ENCODE peak calls at places on chromosomes 11 and 22, in eight cellular contexts. I is sigmoid colon, H is A549, U is GM12878, W is K562, P is SK-N-SH, D is transverse colon, Q is upper lobe of left lung. G is an unnamed sample.

GRCh38 chr11:115963170-115963569 is 459.0 kb upstream of the CADM1 start:
- DNase-seq in Q (no peak), D (no peak), U (no peak), H (no peak), I (no peak), W (no peak), P (no peak), G (no peak)

GRCh38 chr11:120306519-120307242 is 18.4 kb upstream of the TLCD5 start:
- DNase-seq in I (no peak), P (no peak), Q (no peak), U (no peak), D (peak), H (peak), W (peak), G (no peak)

GRCh38 chr11:135006800-135007199 is 594.8 kb upstream of the B3GAT1 start:
- DNase-seq in I (no peak), P (peak), H (no peak), D (no peak), W (no peak), Q (no peak), U (no peak), G (no peak)

GRCh38 chr11:44418438-44418795 is 108.5 kb upstream of the ALX4 start:
- DNase-seq in D (no peak), W (no peak), P (no peak), U (no peak), H (no peak), I (no peak), Q (no peak), G (no peak)

GRCh38 chr11:61133145-61133544 is 28.1 kb downstream of the VPS37C start:
- DNase-seq in H (no peak), D (no peak), U (no peak), Q (no peak), P (no peak), W (no peak), I (peak), G (no peak)

GRCh38 chr11:133663586-133663985 is 131.3 kb upstream of the OPCML start:
- DNase-seq in Q (no peak), P (no peak), H (no peak), I (no peak), W (no peak), U (no peak), D (no peak), G (no peak)

GRCh38 chr22:46849951-46850350 is 87.5 kb downstream of the TBC1D22A start:
- DNase-seq in W (no peak), H (no peak), U (no peak), D (no peak), Q (no peak), I (no peak), P (no peak), G (no peak)

GRCh38 chr11:4025957-4026324 is 68.7 kb upstream of the RRM1 start:
- DNase-seq in H (no peak), I (no peak), W (no peak), Q (no peak), U (no peak), P (peak), D (no peak), G (no peak)

GRCh38 chr11:10304495-10305261 is at the start of gene ADM:
- DNase-seq in D (peak), P (peak), Q (peak), U (no peak), I (peak), W (peak), H (peak), G (peak)
- TF ChIP-seq EP300 in D (no peak), P (peak), Q (no peak), U (no peak), I (no peak), W (no peak), H (no peak), G (no peak)

GRCh38 chr11:57641011-57641410 is 8.7 kb downstream of the YPEL4 start:
- DNase-seq in Q (no peak), U (no peak), D (no peak), W (peak), I (peak), H (peak), P (no peak), G (no peak)
- TF ChIP-seq EP300 in Q (no peak), U (no peak), D (no peak), W (no peak), I (no peak), H (no peak), P (no peak), G (no peak)

GRCh38 chr11:473415-473814 is 23.3 kb downstream of the PTDSS2 start:
- DNase-seq in I (no peak), P (peak), U (no peak), Q (peak), W (no peak), D (no peak), H (no peak), G (no peak)

GRCh38 chr11:473975-474785 is 24.1 kb downstream of the PTDSS2 start:
- DNase-seq in D (no peak), I (no peak), P (no peak), U (no peak), Q (peak), W (no peak), H (no peak), G (no peak)

GRCh38 chr11:471468-472145 is 21.5 kb downstream of the PTDSS2 start:
- DNase-seq in U (no peak), P (no peak), I (no peak), H (no peak), D (no peak), Q (peak), W (no peak), G (no peak)

GRCh38 chr11:472272-472671 is 22.2 kb downstream of the PTDSS2 start:
- DNase-seq in I (no peak), D (no peak), Q (peak), P (peak), W (no peak), H (no peak), U (no peak), G (no peak)

DNA sequence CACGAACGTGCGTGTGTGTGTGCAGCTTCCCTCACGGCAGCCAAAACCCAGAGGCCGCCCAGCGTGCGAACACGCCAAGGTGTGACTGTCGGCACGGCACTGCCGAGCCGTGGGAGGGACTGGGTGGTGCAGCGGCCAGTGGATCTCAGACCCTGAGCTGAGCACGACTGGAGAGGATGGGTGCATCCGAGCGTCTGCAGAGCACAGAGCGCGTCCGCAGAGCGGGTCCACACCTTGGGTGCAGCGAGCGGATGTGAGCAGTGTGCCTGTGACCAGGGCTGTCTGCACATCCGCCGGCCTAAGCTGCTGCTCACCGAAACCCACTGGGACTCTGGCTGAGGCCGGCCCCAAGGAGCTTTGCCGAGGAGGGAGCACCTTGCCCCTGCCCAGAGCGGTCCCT is 22.7 kb downstream of the PTDSS2 start:
- DNase-seq in I (no peak), H (no peak), U (no peak), P (peak), W (no peak), Q (peak), D (no peak), G (no peak)
- TF ChIP-seq EP300 in I (no peak), H (no peak), U (no peak), P (no peak), W (no peak), Q (no peak), D (no peak), G (no peak)

GRCh38 chr11:12529041-12529440 is 145.2 kb upstream of the TEAD1 start:
- DNase-seq in H (no peak), P (no peak), W (no peak), D (no peak), U (no peak), Q (no peak), I (no peak), G (no peak)

GRCh38 chr11:12529793-12530192 is 144.4 kb upstream of the TEAD1 start:
- DNase-seq in W (no peak), U (no peak), P (no peak), Q (no peak), H (no peak), D (no peak), I (no peak), G (no peak)

GRCh38 chr11:12532580-12532979 is 141.6 kb upstream of the TEAD1 start:
- DNase-seq in H (no peak), I (no peak), U (no peak), W (no peak), Q (no peak), D (no peak), P (no peak), G (no peak)

GRCh38 chr11:12531681-12532080 is 142.5 kb upstream of the TEAD1 start:
- DNase-seq in U (no peak), W (no peak), Q (no peak), I (peak), P (no peak), D (no peak), H (no peak), G (no peak)

GRCh38 chr11:12531020-12531419 is 143.2 kb upstream of the TEAD1 start:
- DNase-seq in P (peak), I (peak), W (no peak), U (no peak), Q (no peak), D (no peak), H (no peak), G (no peak)
- TF ChIP-seq EP300 in P (no peak), I (no peak), W (no peak), U (no peak), Q (no peak), D (no peak), H (no peak), G (no peak)

DNA sequence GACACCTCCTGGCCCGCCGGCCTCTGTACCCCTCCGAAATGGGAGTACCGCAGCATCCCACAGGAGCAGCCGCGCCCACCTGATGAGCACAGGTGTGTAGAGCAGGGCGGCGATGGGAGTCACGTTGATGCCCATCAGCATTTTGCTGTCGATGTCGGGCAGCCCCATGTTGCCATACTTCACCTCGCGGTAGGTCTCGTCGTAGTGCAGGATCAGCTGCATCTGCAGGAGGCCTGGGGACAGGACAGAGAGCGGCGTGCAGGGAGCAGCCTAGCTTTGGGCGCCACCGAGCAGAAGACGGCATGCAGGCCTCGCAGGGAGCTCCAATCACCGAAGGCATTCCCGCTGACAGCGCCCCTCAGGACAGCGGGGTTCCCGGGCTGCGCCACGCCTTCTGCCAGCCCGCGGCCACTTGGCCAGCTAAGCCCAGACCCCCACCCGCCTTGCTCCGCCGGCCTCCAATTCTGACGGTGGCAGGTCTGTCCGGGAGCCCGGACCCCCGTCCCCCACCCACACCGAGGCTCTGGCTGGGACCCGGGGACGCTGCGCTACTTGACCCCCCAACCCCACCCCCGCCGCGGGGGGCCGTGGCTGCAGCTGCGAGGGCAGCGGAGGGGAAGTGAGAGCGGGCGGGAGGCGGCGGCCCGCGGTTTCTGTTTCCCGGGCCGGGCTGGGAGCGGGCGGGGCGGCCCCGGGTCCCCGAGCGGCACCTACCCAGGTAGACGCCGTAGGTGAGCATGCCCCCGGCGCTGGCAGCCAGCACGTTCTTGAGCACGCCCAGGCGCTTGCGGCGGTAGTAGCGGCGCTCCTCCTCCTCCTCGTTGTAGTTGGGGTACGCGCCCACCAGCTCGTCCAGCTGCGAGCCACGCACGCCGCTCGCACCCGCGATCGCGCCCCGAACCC is 703 bp downstream of the UNC93B1 start:
- DNase-seq in Q (peak), H (peak), U (no peak), D (peak), I (no peak), W (peak), P (peak), G (no peak)
- TF ChIP-seq EP300 in Q (no peak), H (no peak), U (no peak), D (no peak), I (no peak), W (no peak), P (no peak), G (no peak)

DNA sequence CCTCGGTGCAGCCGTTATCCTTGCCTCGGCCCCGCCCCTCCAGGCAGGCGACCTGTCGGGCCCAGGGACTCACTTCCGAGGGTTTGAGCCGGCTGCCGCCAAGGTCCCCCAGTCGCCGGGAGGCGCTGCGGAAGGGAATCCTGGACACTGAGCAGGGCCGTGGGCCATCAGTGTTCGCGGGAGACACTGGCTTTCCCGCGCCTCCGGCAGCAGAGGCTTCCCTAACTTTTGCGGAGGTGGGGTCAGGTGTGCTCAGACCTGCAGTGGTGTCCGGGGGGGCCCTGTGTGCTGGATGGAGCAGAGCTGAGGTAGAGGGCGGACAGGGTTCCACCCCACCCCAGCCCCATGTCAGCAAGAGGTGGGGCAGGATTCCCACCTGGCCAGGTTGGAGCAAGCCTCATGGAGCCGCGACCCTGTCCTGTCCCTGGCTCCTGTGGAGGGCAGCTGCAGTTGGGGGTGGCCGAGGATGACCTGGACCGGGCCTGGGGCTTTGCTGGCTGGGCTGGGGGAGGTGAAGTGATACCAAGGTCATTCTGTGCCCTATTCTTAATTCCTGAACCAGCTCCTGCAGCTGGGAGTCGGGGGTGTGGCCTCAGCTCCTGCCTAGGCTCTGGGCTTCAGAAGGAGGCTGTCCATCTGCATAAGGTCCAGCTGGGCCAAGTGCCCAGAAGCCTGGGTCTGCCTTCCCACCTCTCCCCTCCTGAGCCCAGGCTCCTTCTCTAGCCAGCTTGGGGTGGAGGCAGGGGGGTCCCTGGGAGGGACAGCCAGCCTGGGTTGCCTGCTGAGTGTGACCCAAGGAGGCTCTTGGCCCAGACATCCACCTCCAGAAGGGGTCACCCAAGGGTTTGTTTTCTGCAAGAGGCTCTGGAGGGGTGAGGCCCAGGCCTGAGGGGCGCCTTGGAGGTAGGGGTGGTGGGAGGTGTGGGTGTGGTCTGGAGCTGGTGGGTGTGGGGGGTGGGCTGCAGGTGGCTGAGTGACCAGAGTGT is 8.4 kb downstream of the TSPAN4 start:
- DNase-seq in W (peak), D (no peak), I (no peak), P (peak), H (no peak), Q (peak), U (no peak), G (peak)
- TF ChIP-seq EP300 in W (no peak), D (no peak), I (no peak), P (no peak), H (no peak), Q (no peak), U (no peak), G (no peak)

DNA sequence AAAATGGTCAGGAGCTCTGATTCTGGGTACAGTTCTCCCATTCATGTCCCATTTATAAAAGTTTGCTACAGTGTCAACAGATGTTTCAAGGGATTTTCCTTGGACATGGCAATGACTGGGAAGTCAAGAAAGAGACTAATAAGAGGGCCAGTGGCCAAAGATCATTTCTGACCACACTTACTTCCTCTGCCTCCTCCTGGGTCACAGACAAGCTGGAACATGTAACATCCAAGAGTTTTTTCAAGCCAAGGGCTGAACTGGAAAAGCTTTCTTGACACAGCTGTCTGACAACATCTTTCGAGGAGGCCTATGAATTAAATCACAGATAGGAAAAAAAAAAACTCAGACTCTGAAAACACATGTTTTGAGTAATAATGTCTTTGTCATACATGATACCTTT is 8.7 kb downstream of the COMMD9 start:
- DNase-seq in I (no peak), Q (no peak), U (no peak), H (no peak), W (no peak), D (no peak), P (no peak), G (no peak)
- TF ChIP-seq EP300 in I (no peak), Q (no peak), U (no peak), H (no peak), W (no peak), D (no peak), P (no peak), G (no peak)

GRCh38 chr22:39638958-39639357 is 68.4 kb downstream of the CACNA1I start:
- DNase-seq in D (no peak), W (no peak), H (no peak), Q (no peak), P (no peak), U (no peak), I (no peak), G (no peak)

GRCh38 chr22:39646614-39647210 is 76.2 kb downstream of the CACNA1I start:
- DNase-seq in Q (no peak), I (no peak), U (no peak), P (no peak), H (no peak), W (no peak), D (no peak), G (no peak)

GRCh38 chr22:39645532-39645931 is 75.0 kb downstream of the CACNA1I start:
- DNase-seq in U (no peak), W (no peak), H (no peak), P (peak), Q (no peak), D (no peak), I (no peak), G (no peak)

GRCh38 chr22:39643311-39644083 is 72.9 kb downstream of the CACNA1I start:
- DNase-seq in U (no peak), H (no peak), Q (no peak), W (no peak), P (no peak), I (no peak), D (no peak), G (no peak)

GRCh38 chr22:39641660-39642059 is 71.1 kb downstream of the CACNA1I start:
- DNase-seq in W (no peak), D (no peak), U (no peak), H (no peak), Q (no peak), P (no peak), I (no peak), G (no peak)
- TF ChIP-seq EP300 in W (no peak), D (no peak), U (no peak), H (no peak), Q (no peak), P (no peak), I (no peak), G (no peak)

G was measured in ovary.